ENCODE peak calls at places on chromosomes 3 and 15, in seven cellular contexts. O is transverse colon, U is upper lobe of right lung, M is fibroblast of lung, N is mammary epithelial cell, D is mesenchymal stem cell, C is SK-N-SH. S is an unnamed sample.
A peak's percentile ranks its signal among the peaks of the same experiment; 100 is the strongest.

GRCh38 chr3:30435950-30436349 is 170.5 kb upstream of the TGFBR2 start:
- DNase-seq in D (no peak), U (no peak), O (no peak), M (no peak), C (no peak), N (no peak), S (peak; percentile 22)

GRCh38 chr3:39121626-39122025 is 14.1 kb downstream of the TTC21A start:
- DNase-seq in O (no peak), U (no peak), D (no peak), M (no peak), C (no peak), N (no peak), S (no peak)

GRCh38 chr3:107831590-107831989 is 259.2 kb downstream of the CD47 start:
- DNase-seq in C (no peak), D (no peak), U (no peak), O (no peak), N (no peak), M (no peak), S (no peak)

GRCh38 chr15:78822514-78822913 is 11.2 kb upstream of the ADAMTS7 start:
- DNase-seq in D (peak; percentile 16), O (no peak), C (no peak), U (no peak), N (peak; percentile 12), M (no peak), S (no peak)

GRCh38 chr3:28036599-28037575 is 204.5 kb upstream of the CMC1 start:
- DNase-seq in O (no peak), C (no peak), D (no peak), U (no peak), M (no peak), N (no peak), S (no peak)

GRCh38 chr15:81274932-81275341 is 49.0 kb downstream of the STARD5 start:
- DNase-seq in N (peak; percentile 54), C (peak; percentile 74), O (peak; percentile 88), U (peak; percentile 79), M (peak; percentile 89), D (peak; percentile 77), S (peak; percentile 85)

GRCh38 chr3:151794080-151794479 is 19.8 kb upstream of the AADAC start:
- DNase-seq in M (no peak), C (no peak), N (no peak), O (no peak), U (no peak), D (no peak), S (no peak)

GRCh38 chr3:100324044-100324443 is 10.5 kb upstream of the NIT2 start:
- DNase-seq in O (no peak), D (no peak), N (no peak), C (no peak), M (no peak), U (no peak), S (no peak)

GRCh38 chr15:78051622-78052405 is 25.7 kb downstream of the TBC1D2B start:
- DNase-seq in N (no peak), M (no peak), C (no peak), O (peak; percentile 54), D (no peak), U (no peak), S (peak; percentile 68)

GRCh38 chr15:95252404-95252803 is 1021.0 kb downstream of the MCTP2 start:
- DNase-seq in U (no peak), O (no peak), D (peak; percentile 33), C (no peak), M (peak; percentile 22), N (peak; percentile 45), S (no peak)

GRCh38 chr15:62505761-62506160 is 340.7 kb upstream of the C2CD4B start:
- DNase-seq in N (no peak), U (no peak), M (no peak), D (no peak), O (no peak), C (no peak), S (no peak)

GRCh38 chr3:94716326-94717018 is 653.6 kb downstream of the NSUN3 start:
- DNase-seq in U (no peak), D (no peak), N (no peak), M (no peak), C (no peak), O (peak; percentile 15), S (no peak)

GRCh38 chr15:90987561-90988141 is 6.7 kb downstream of the PRC1 start:
- DNase-seq in N (peak; percentile 37), C (no peak), U (no peak), D (no peak), M (peak; percentile 8), O (no peak), S (no peak)

GRCh38 chr3:187746059-187746453 is 788 bp upstream of the BCL6 start:
- DNase-seq in U (no peak), D (no peak), N (no peak), M (peak; percentile 44), C (no peak), O (no peak), S (no peak)

GRCh38 chr3:29283739-29284138 is 2.9 kb downstream of the RBMS3 start:
- DNase-seq in D (no peak), M (peak; percentile 23), N (peak; percentile 16), C (no peak), O (no peak), U (no peak), S (no peak)

GRCh38 chr15:70507772-70508351 is 255.5 kb downstream of the UACA start:
- DNase-seq in U (peak; percentile 77), M (peak; percentile 35), D (peak; percentile 90), C (no peak), O (no peak), N (peak; percentile 28), S (no peak)

GRCh38 chr3:161284989-161285388 is 63.9 kb downstream of the NMD3 start:
- DNase-seq in U (no peak), M (peak; percentile 9), N (peak; percentile 94), D (no peak), C (no peak), O (no peak), S (no peak)

GRCh38 chr3:78969483-78969882 is 798.3 kb downstream of the ROBO1 start:
- DNase-seq in O (no peak), C (peak; percentile 57), U (no peak), M (peak; percentile 62), D (no peak), N (peak; percentile 90), S (peak; percentile 92)

GRCh38 chr15:63843901-63844317 is 10.2 kb upstream of the HERC1 start:
- DNase-seq in N (no peak), D (peak; percentile 65), U (no peak), O (no peak), C (no peak), M (no peak), S (no peak)

GRCh38 chr3:169998668-169999131 is 32.1 kb downstream of the SEC62 start:
- DNase-seq in M (peak; percentile 86), O (no peak), N (peak; percentile 63), C (no peak), D (peak; percentile 76), U (no peak), S (no peak)

GRCh38 chr3:185789891-185790830 is 34.7 kb downstream of the IGF2BP2 start:
- DNase-seq in U (no peak), O (peak; percentile 23), M (no peak), C (no peak), D (no peak), N (no peak), S (no peak)

GRCh38 chr3:179670311-179670710 is 17.5 kb downstream of the USP13 start:
- DNase-seq in C (no peak), U (no peak), M (peak; percentile 40), N (no peak), O (no peak), D (no peak), S (no peak)

GRCh38 chr3:194906229-194906629 is 220.5 kb downstream of the FAM43A start:
- DNase-seq in N (peak; percentile 71), O (no peak), D (peak; percentile 79), U (no peak), M (peak; percentile 54), C (no peak), S (no peak)

GRCh38 chr15:42691308-42691707 is 45.6 kb downstream of the CDAN1 start:
- DNase-seq in C (no peak), O (no peak), N (no peak), M (no peak), D (no peak), U (no peak), S (no peak)

GRCh38 chr15:25170113-25170731 is 215.4 kb downstream of the SNRPN start:
- DNase-seq in O (no peak), C (no peak), D (no peak), U (peak; percentile 44), N (no peak), M (no peak), S (no peak)
- H3K9me3 ChIP-seq in O (peaks cover 16% of the 10 kb centered on the region), C (no peaks in the 10 kb centered on the region), D (peaks cover 24% of the 10 kb centered on the region), U (peaks cover 19% of the 10 kb centered on the region), N (peaks cover 41% of the 10 kb centered on the region), M (no peaks in the 10 kb centered on the region), S (peaks cover 19% of the 10 kb centered on the region)

GRCh38 chr15:21260966-21261395 is 179.3 kb downstream of the POTEB3 start:
- DNase-seq in C (no peak), D (no peak), M (no peak), N (no peak), O (no peak), U (peak; percentile 70), S (peak; percentile 1)

GRCh38 chr15:21261965-21262850 is 178.1 kb downstream of the POTEB3 start:
- DNase-seq in D (no peak), U (peak; percentile 75), O (no peak), C (peak; percentile 9), N (peak; percentile 2), M (no peak), S (peak; percentile 4)

GRCh38 chr15:21261396-21261964 is 178.8 kb downstream of the POTEB3 start:
- DNase-seq in D (no peak), U (peak; percentile 73), O (no peak), M (no peak), C (no peak), N (peak; percentile 4), S (peak; percentile 1)

GRCh38 chr15:21267231-21267630 is 173.1 kb downstream of the POTEB3 start:
- DNase-seq in D (no peak), N (no peak), M (no peak), C (no peak), O (no peak), U (no peak), S (no peak)

DNA sequence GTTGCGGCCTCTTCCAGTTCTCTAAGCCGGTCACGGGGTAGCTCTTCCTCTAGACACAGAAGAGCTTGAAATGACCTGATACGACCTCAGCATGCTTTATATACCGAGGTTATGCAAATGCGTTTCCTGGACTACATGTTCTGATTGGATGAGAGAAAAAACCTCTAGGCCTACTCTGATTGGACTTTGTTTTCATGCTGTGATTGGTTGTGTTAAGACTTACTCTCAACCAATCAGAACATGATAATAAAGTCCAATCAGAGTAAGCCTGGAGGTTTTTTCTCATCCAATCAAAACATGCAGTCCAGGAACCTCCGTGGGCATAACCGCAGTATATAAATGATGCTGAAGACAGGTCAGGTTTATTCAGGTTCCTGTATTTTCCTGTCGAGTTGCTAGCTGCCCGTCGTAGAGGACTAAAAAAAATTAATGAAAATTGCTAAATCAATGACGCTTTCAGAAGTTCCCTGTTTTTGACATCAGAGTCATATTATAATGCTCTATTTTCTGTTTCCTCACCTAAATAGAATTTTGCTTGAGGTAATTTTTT is 177.4 kb downstream of the POTEB3 start:
- DNase-seq in O (no peak), D (no peak), M (no peak), C (peak; percentile 6), N (peak; percentile 5), U (no peak), S (no peak)
- H3K9me3 ChIP-seq in O (no peaks in the 10 kb centered on the region), D (no peaks in the 10 kb centered on the region), M (no peaks in the 10 kb centered on the region), C (no peaks in the 10 kb centered on the region), N (no peaks in the 10 kb centered on the region), U (no peaks in the 10 kb centered on the region), S (peaks cover 50% of the 10 kb centered on the region)

GRCh38 chr3:55668359-55668758 is 181.3 kb upstream of the WNT5A start:
- DNase-seq in C (no peak), D (peak; percentile 46), N (no peak), O (no peak), U (no peak), M (no peak), S (no peak)
- H3K9me3 ChIP-seq in C (no peaks in the 10 kb centered on the region), D (no peaks in the 10 kb centered on the region), N (no peaks in the 10 kb centered on the region), O (no peaks in the 10 kb centered on the region), U (no peaks in the 10 kb centered on the region), M (no peaks in the 10 kb centered on the region), S (no peaks in the 10 kb centered on the region)

GRCh38 chr3:6180171-6180570 is 680.7 kb upstream of the GRM7 start:
- DNase-seq in N (no peak), U (no peak), M (no peak), D (no peak), C (no peak), O (no peak), S (no peak)
- H3K9me3 ChIP-seq in N (peaks cover 10% of the 10 kb centered on the region), U (no peaks in the 10 kb centered on the region), M (no peaks in the 10 kb centered on the region), D (peaks cover 2% of the 10 kb centered on the region), C (no peaks in the 10 kb centered on the region), O (no peaks in the 10 kb centered on the region), S (peaks cover 6% of the 10 kb centered on the region)